ENCODE peak calls at places on chromosomes 13 and 19, in six cellular contexts. X, O, C, V, L and A are unnamed samples.

GRCh38 chr19:940591-941291 is 14.9 kb downstream of the ARID3A start:
- DNase-seq in V (peak; percentile 72), C (peak; percentile 63), X (peak; percentile 91), O (peak; percentile 83), L (peak; percentile 92), A (peak; percentile 55)

GRCh38 chr19:15358918-15359317 is 20.7 kb downstream of the AKAP8 start:
- DNase-seq in X (no peak), V (no peak), C (no peak), O (no peak), L (no peak), A (no peak)

GRCh38 chr13:44668707-44669106 is 92.6 kb upstream of the TSC22D1 start:
- DNase-seq in C (no peak), O (no peak), V (no peak), X (peak; percentile 56), L (no peak), A (no peak)

GRCh38 chr19:31285744-31286143 is 63.5 kb downstream of the TSHZ3 start:
- DNase-seq in L (no peak), V (no peak), C (no peak), X (peak; percentile 62), O (no peak), A (no peak)

GRCh38 chr19:5225486-5226345 is 114.9 kb downstream of the PTPRS start:
- DNase-seq in L (no peak), C (no peak), V (no peak), O (no peak), X (no peak), A (no peak)

GRCh38 chr19:4732680-4733114 is 9.1 kb upstream of the DPP9 start:
- DNase-seq in X (peak; percentile 63), L (no peak), C (peak; percentile 38), O (peak; percentile 27), V (no peak), A (no peak)

GRCh38 chr19:53878786-53879144 is 3.2 kb upstream of the PRKCG start:
- DNase-seq in X (no peak), O (no peak), V (no peak), C (no peak), L (no peak), A (no peak)

GRCh38 chr13:82900453-82900852 is 981.8 kb downstream of the SLITRK1 start:
- DNase-seq in V (no peak), O (no peak), X (no peak), C (no peak), L (no peak), A (no peak)

GRCh38 chr19:17902701-17903100 is 30.1 kb upstream of the CCDC124 start:
- DNase-seq in X (peak; percentile 38), L (no peak), V (no peak), O (no peak), C (no peak), A (no peak)

GRCh38 chr19:56885173-56885679 is 44.7 kb upstream of the PEG3 start:
- DNase-seq in C (no peak), L (no peak), O (no peak), V (no peak), X (no peak), A (no peak)

GRCh38 chr19:38401148-38401547 is 1.7 kb upstream of the FAM98C start:
- DNase-seq in V (no peak), C (no peak), X (no peak), L (no peak), O (no peak), A (no peak)

GRCh38 chr13:42633495-42633894 is 59.5 kb downstream of the TNFSF11 start:
- DNase-seq in X (peak; percentile 27), L (no peak), C (no peak), V (no peak), O (no peak), A (no peak)

GRCh38 chr13:93003531-93003930 is 223.1 kb upstream of the GPC6 start:
- DNase-seq in X (no peak), L (no peak), C (no peak), O (no peak), V (no peak), A (no peak)

GRCh38 chr19:56217039-56217949 is 15.2 kb downstream of the ZSCAN5C start:
- DNase-seq in L (no peak), V (no peak), X (peak; percentile 11), C (no peak), O (peak; percentile 28), A (no peak)

GRCh38 chr19:40395956-40396355 is 6.0 kb upstream of the HIPK4 start:
- DNase-seq in L (no peak), O (no peak), X (no peak), V (no peak), C (no peak), A (no peak)

GRCh38 chr13:98406971-98407370 is 169.9 kb downstream of the STK24 start:
- DNase-seq in O (peak; percentile 70), L (no peak), V (no peak), X (no peak), C (no peak), A (no peak)

GRCh38 chr13:40420160-40420740 is 246.2 kb downstream of the FOXO1 start:
- DNase-seq in O (no peak), V (no peak), C (no peak), X (no peak), L (no peak), A (no peak)

GRCh38 chr13:101706651-101707050 is 254.2 kb downstream of the ITGBL1 start:
- DNase-seq in C (no peak), X (peak; percentile 99), O (peak; percentile 24), V (no peak), L (no peak), A (no peak)

GRCh38 chr19:4633140-4633967 is 6.0 kb upstream of the TNFAIP8L1 start:
- DNase-seq in C (no peak), O (peak; percentile 29), L (peak; percentile 83), V (no peak), X (peak; percentile 68), A (no peak)

GRCh38 chr19:23799321-23799720 is 40.6 kb upstream of the ZNF681 start:
- DNase-seq in L (no peak), V (no peak), C (peak; percentile 8), X (no peak), O (no peak), A (no peak)

GRCh38 chr19:1680976-1681375 is 28.6 kb upstream of the TCF3 start:
- DNase-seq in X (no peak), V (no peak), O (no peak), L (no peak), C (no peak), A (no peak)

GRCh38 chr19:4851551-4852290 is 15.7 kb downstream of the PLIN3 start:
- DNase-seq in O (peak; percentile 95), V (peak; percentile 72), C (peak; percentile 63), L (peak; percentile 93), X (peak; percentile 51), A (peak; percentile 65)

GRCh38 chr13:27401210-27401609 is 23.2 kb upstream of the GTF3A start:
- DNase-seq in O (no peak), V (no peak), L (no peak), C (no peak), X (no peak), A (no peak)

GRCh38 chr19:17473041-17473440 is 2.7 kb downstream of the SLC27A1 start:
- DNase-seq in O (no peak), L (no peak), X (peak; percentile 77), C (no peak), V (no peak), A (no peak)

GRCh38 chr13:100240109-100240779 is 151.4 kb downstream of the PCCA start:
- DNase-seq in L (no peak), X (peak; percentile 8), V (no peak), C (no peak), O (no peak), A (no peak)

GRCh38 chr19:4065430-4066175 is 1.1 kb downstream of the ZBTB7A start:
- DNase-seq in O (peak; percentile 98), L (peak; percentile 98), C (peak; percentile 98), V (peak; percentile 95), X (peak; percentile 98), A (peak; percentile 85)

GRCh38 chr13:99702687-99703319 is 201.5 kb downstream of the TM9SF2 start:
- DNase-seq in O (no peak), C (no peak), X (no peak), V (no peak), L (no peak), A (no peak)

GRCh38 chr13:38386421-38386820 is 36.8 kb downstream of the UFM1 start:
- DNase-seq in X (peak; percentile 29), L (no peak), C (no peak), V (no peak), O (no peak), A (no peak)

GRCh38 chr13:73684286-73684685 is 449.9 kb downstream of the KLF12 start:
- DNase-seq in L (no peak), O (no peak), C (no peak), V (no peak), X (no peak), A (no peak)

GRCh38 chr13:27853871-27854270 is 61.6 kb downstream of the GSX1 start:
- DNase-seq in X (no peak), O (no peak), C (no peak), L (no peak), V (no peak), A (no peak)

DNA sequence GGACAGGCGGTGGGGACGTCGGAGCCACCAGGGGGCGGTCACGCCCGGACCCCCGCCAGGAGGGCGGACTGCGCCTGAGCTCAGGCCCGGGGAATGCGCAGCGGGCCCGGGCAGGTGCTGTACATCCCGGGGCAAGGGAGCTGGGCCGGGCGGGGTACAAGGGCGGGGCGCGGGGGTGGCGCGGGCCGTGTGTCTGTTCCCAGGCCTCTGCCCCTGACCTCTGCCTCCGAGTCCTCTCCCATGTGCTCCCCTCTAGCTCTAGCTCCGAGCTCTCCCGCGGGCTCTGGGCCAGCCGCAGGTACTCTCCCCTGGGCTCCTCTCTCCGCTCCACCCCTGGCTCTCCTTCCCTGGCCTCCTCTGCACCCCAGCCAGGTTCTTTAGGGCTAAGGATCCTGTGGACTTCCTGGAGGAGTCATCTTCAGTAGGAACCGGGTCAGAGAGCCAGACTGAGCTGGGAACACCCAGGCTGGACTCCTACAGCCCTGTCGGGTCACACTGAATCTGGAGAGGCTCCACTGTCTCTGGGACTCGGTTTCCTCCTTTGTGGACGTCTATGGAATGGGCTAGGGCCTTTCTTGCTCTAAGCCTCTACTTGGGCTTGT is 2.3 kb downstream of the PPP1R13L start:
- DNase-seq in C (no peak), O (peak; percentile 38), X (no peak), L (peak; percentile 82), V (peak; percentile 67), A (no peak)
- H3K27ac ChIP-seq in C (no peak overlapping the region), O (peak overlapping the region; percentile 6), X (no peak overlapping the region), L (no peak overlapping the region), V (peak overlapping the region; percentile 99), A (no peak overlapping the region)

DNA sequence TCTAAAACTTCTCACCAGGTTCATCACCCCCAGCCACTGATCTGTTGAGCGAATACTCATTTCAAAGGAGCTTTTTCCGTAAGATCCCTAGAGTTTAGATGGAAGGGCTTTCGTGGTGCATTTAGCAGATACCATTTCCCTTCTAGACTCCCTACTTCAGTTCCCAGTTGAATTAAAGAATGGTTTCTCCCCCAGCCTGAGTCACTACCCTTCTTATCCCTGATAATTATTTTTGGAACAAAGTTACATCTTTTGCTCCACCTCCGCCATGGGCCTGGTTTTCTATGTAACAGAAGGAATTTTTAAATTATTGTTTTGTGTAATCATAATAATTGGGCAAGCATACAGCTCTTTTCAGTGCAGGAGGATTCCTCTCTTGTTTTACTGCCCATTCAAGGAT is 22.0 kb downstream of the USPL1 start:
- DNase-seq in C (no peak), L (no peak), V (no peak), X (no peak), O (no peak), A (no peak)
- H3K27ac ChIP-seq in C (no peak overlapping the region), L (no peak overlapping the region), V (no peak overlapping the region), X (no peak overlapping the region), O (no peak overlapping the region), A (no peak overlapping the region)

GRCh38 chr13:36297259-36297599 is 385 bp downstream of the CCDC169 start:
- DNase-seq in X (peak; percentile 55), V (no peak), L (no peak), O (no peak), C (no peak), A (no peak)
- H3K27ac ChIP-seq in X (peak overlapping the region; percentile 81), V (peak overlapping the region; percentile 63), L (no peak overlapping the region), O (peak overlapping the region; percentile 87), C (no peak overlapping the region), A (peak overlapping the region; percentile 17)

GRCh38 chr19:35753634-35754364 is 3.0 kb downstream of the HSPB6 start:
- DNase-seq in O (no peak), V (no peak), C (no peak), X (peak; percentile 34), L (peak; percentile 74), A (no peak)
- H3K27ac ChIP-seq in O (no peak overlapping the region), V (peak overlapping the region; percentile 98), C (no peak overlapping the region), X (no peak overlapping the region), L (peak overlapping the region; percentile 4), A (peak overlapping the region; percentile 99)